ENCODE peak calls at places on chromosomes 1 and 21, in nine cellular contexts. P, H, T, X, Y, I, G, K and O are unnamed samples.

GRCh38 chr1:26072305-26072704 is 4.9 kb upstream of the TRIM63 start:
- DNase-seq in P (no peak), H (no peak), T (no peak), X (peak), Y (no peak), I (no peak), G (no peak), K (no peak), O (no peak)

GRCh38 chr1:214004014-214004413 is 16.2 kb downstream of the PROX1 start:
- DNase-seq in P (no peak), H (no peak), T (peak), X (no peak), Y (no peak), I (no peak), G (no peak), K (no peak), O (no peak)

GRCh38 chr1:168752171-168752570 is 23.2 kb upstream of the DPT start:
- DNase-seq in P (no peak), H (no peak), T (no peak), X (peak), Y (no peak), I (no peak), G (no peak), K (peak), O (no peak)

GRCh38 chr1:197770243-197770642 is 5.0 kb downstream of the DENND1B start:
- DNase-seq in P (no peak), H (no peak), T (no peak), X (no peak), Y (no peak), I (no peak), G (no peak), K (no peak), O (no peak)

GRCh38 chr1:231923461-231924132 is 297.0 kb downstream of the DISC1 start:
- DNase-seq in P (no peak), H (peak), T (peak), X (no peak), Y (peak), I (no peak), G (peak), K (no peak), O (no peak)

GRCh38 chr1:188497020-188497419 is 1668.3 kb downstream of the PLA2G4A start:
- DNase-seq in P (no peak), H (no peak), T (no peak), X (no peak), Y (no peak), I (no peak), G (no peak), K (no peak), O (no peak)

GRCh38 chr1:244322791-244323521 is 128.8 kb downstream of the ADSS2 start:
- DNase-seq in P (no peak), H (peak), T (no peak), X (no peak), Y (peak), I (peak), G (peak), K (peak), O (no peak)

GRCh38 chr1:32307313-32307712 is 15.4 kb downstream of the HDAC1 start:
- DNase-seq in P (no peak), H (peak), T (no peak), X (no peak), Y (no peak), I (no peak), G (peak), K (no peak), O (no peak)

GRCh38 chr1:8590696-8591351 is 226.6 kb downstream of the RERE start:
- DNase-seq in P (no peak), H (no peak), T (no peak), X (no peak), Y (no peak), I (no peak), G (no peak), K (no peak), O (no peak)

GRCh38 chr1:212700597-212700891 is 904 bp upstream of the BATF3 start:
- DNase-seq in P (peak), H (no peak), T (no peak), X (no peak), Y (no peak), I (no peak), G (no peak), K (no peak), O (no peak)

GRCh38 chr21:37074195-37074510 is 1.1 kb downstream of the TTC3 start:
- DNase-seq in P (no peak), H (no peak), T (no peak), X (no peak), Y (no peak), I (peak), G (no peak), K (no peak), O (no peak)

GRCh38 chr1:40607921-40608320 is 57.6 kb downstream of the RIMS3 start:
- DNase-seq in P (no peak), H (no peak), T (no peak), X (no peak), Y (no peak), I (no peak), G (no peak), K (no peak), O (no peak)

GRCh38 chr1:114164840-114165543 is 11.3 kb upstream of the SYT6 start:
- DNase-seq in P (no peak), H (no peak), T (no peak), X (no peak), Y (no peak), I (no peak), G (no peak), K (no peak), O (no peak)

GRCh38 chr1:185695299-185695698 is 38.9 kb upstream of the HMCN1 start:
- DNase-seq in P (no peak), H (no peak), T (no peak), X (no peak), Y (no peak), I (no peak), G (no peak), K (no peak), O (no peak)

GRCh38 chr1:182348916-182349747 is 42.5 kb downstream of the GLUL start:
- DNase-seq in P (no peak), H (no peak), T (no peak), X (peak), Y (no peak), I (no peak), G (no peak), K (no peak), O (no peak)

GRCh38 chr1:53957231-53957818 is 11.2 kb downstream of the LRRC42 start:
- DNase-seq in P (no peak), H (peak), T (no peak), X (no peak), Y (peak), I (no peak), G (peak), K (no peak), O (no peak)

GRCh38 chr1:3174487-3175247 is 105.7 kb downstream of the PRDM16 start:
- DNase-seq in P (no peak), H (peak), T (peak), X (peak), Y (peak), I (no peak), G (no peak), K (no peak), O (no peak)

GRCh38 chr1:104092698-104093097 is 343.0 kb downstream of the AMY1C start:
- DNase-seq in P (no peak), H (no peak), T (no peak), X (no peak), Y (no peak), I (peak), G (no peak), K (no peak), O (no peak)

GRCh38 chr21:29293495-29293894 is 5.2 kb upstream of the BACH1 start:
- DNase-seq in P (no peak), H (no peak), T (no peak), X (no peak), Y (no peak), I (no peak), G (no peak), K (no peak), O (no peak)

GRCh38 chr1:9400425-9401079 is 107.9 kb downstream of the SPSB1 start:
- DNase-seq in P (peak), H (peak), T (no peak), X (no peak), Y (peak), I (no peak), G (peak), K (no peak), O (no peak)